ENCODE peak calls at places on chromosome 14, in seven cellular contexts. R is CD4-positive, alpha-beta T cell; Q is stomach; U is heart left ventricle; P is H1; D is cardiac muscle cell; I is right cardiac atrium. E is an unnamed sample.

GRCh38 chr14:102527255-102528232 is 18.0 kb upstream of the ANKRD9 start:
- DNase-seq in R (no peak), I (no peak), P (no peak), U (no peak), Q (peak), D (no peak), E (peak)

GRCh38 chr14:37093364-37093763 is 79.0 kb downstream of the SLC25A21 start:
- DNase-seq in Q (no peak), U (no peak), P (no peak), I (no peak), R (no peak), D (no peak), E (no peak)

GRCh38 chr14:100824946-100825690 is 800 bp upstream of the MEG3 start:
- DNase-seq in Q (no peak), U (no peak), R (no peak), I (no peak), P (no peak), D (peak), E (no peak)

GRCh38 chr14:100692859-100693558 is 33.7 kb upstream of the DLK1 start:
- DNase-seq in I (peak), P (no peak), R (no peak), D (peak), U (no peak), Q (no peak), E (peak)

GRCh38 chr14:90454041-90455000 is 57.5 kb downstream of the CALM1 start:
- DNase-seq in D (peak), Q (peak), P (peak), U (peak), I (peak), R (no peak), E (peak)

GRCh38 chr14:101364503-101365328 is 196.6 kb upstream of the DIO3 start:
- DNase-seq in R (no peak), Q (no peak), I (no peak), U (no peak), D (no peak), P (no peak), E (no peak)

GRCh38 chr14:49173765-49174373 is 412.3 kb downstream of the RPS29 start:
- DNase-seq in I (no peak), Q (peak), D (peak), R (no peak), P (peak), U (no peak), E (peak)

GRCh38 chr14:81166126-81166525 is 54.6 kb downstream of the GTF2A1 start:
- DNase-seq in R (no peak), U (no peak), P (no peak), Q (no peak), I (no peak), D (no peak), E (no peak)

GRCh38 chr14:101354726-101355125 is 206.6 kb upstream of the DIO3 start:
- DNase-seq in D (no peak), R (no peak), U (no peak), Q (peak), I (no peak), P (no peak), E (no peak)

GRCh38 chr14:81323621-81324400 is 76.3 kb downstream of the STON2 start:
- DNase-seq in P (peak), Q (peak), R (no peak), I (no peak), U (no peak), D (no peak), E (peak)

GRCh38 chr14:43475762-43476161 is 1031.3 kb downstream of the FSCB start:
- DNase-seq in I (no peak), U (no peak), Q (no peak), R (no peak), D (no peak), P (no peak), E (no peak)

GRCh38 chr14:105351410-105351809 is 36.9 kb downstream of the PACS2 start:
- DNase-seq in P (no peak), R (no peak), D (no peak), I (no peak), U (no peak), Q (no peak), E (no peak)

GRCh38 chr14:80055912-80056801 is 155.1 kb downstream of the DIO2 start:
- DNase-seq in D (peak), U (no peak), I (peak), P (peak), Q (peak), R (no peak), E (no peak)

GRCh38 chr14:104552738-104553125 is 26.8 kb upstream of the C14orf180 start:
- DNase-seq in D (no peak), P (no peak), I (no peak), R (no peak), U (no peak), Q (no peak), E (peak)

GRCh38 chr14:60204104-60204842 is 39.1 kb upstream of the DHRS7 start:
- DNase-seq in R (no peak), Q (no peak), I (no peak), D (no peak), P (no peak), U (no peak), E (no peak)

DNA sequence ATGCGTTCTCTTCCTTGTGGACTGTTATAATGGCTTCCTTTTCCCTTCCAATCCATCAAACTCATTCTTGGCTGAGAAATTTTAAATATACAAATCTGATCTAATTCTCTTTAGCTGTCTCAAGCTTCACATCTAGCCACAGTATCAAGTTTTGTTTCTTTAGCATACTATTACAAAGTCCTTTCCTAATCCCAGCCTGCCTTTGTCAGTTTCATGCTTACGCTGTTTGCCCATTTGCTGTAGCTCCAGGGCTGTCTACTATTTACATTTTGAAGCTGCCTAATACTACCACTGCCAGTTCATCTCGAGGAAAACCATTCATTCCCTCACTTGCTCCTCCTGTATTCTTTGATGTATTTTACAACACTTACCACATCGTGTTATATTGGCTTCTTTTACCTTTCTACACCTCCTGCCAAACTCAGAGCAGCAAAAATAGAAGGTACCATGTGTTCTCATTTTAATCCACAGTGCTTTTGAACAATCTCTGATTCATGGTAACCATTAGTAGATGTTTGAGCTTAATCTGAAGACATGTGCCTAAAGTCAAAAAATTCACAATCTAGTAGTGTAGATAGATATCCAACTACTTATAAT is 42.9 kb downstream of the ARID4A start:
- DNase-seq in I (no peak), R (no peak), P (no peak), D (no peak), Q (no peak), U (no peak), E (no peak)
- H3K27ac ChIP-seq in I (no peak), R (no peak), P (no peak), D (no peak), Q (no peak), U (no peak), E (no peak)

GRCh38 chr14:24307575-24308341 is at the start of gene CIDEB:
- DNase-seq in R (peak), Q (peak), P (peak), D (peak), I (peak), U (peak), E (peak)
- H3K27ac ChIP-seq in R (no peak), Q (peak), P (no peak), D (no peak), I (no peak), U (no peak), E (peak)

GRCh38 chr14:94051115-94051514 is 25.0 kb downstream of the OTUB2 start:
- DNase-seq in I (no peak), R (no peak), D (peak), U (peak), Q (peak), P (no peak), E (no peak)
- H3K27ac ChIP-seq in I (peak), R (no peak), D (peak), U (no peak), Q (no peak), P (no peak), E (no peak)

GRCh38 chr14:89249972-89250371 is 167.1 kb downstream of the FOXN3 start:
- DNase-seq in D (no peak), U (no peak), Q (no peak), R (no peak), P (no peak), I (no peak), E (no peak)

GRCh38 chr14:89251066-89251465 is 166.0 kb downstream of the FOXN3 start:
- DNase-seq in U (no peak), I (no peak), Q (no peak), P (no peak), R (no peak), D (peak), E (no peak)

GRCh38 chr14:89247457-89248122 is 169.4 kb downstream of the FOXN3 start:
- DNase-seq in D (no peak), R (no peak), Q (no peak), I (no peak), U (no peak), P (no peak), E (no peak)

GRCh38 chr14:89248430-89249295 is 168.4 kb downstream of the FOXN3 start:
- DNase-seq in Q (no peak), U (no peak), P (no peak), R (no peak), I (no peak), D (no peak), E (no peak)

DNA sequence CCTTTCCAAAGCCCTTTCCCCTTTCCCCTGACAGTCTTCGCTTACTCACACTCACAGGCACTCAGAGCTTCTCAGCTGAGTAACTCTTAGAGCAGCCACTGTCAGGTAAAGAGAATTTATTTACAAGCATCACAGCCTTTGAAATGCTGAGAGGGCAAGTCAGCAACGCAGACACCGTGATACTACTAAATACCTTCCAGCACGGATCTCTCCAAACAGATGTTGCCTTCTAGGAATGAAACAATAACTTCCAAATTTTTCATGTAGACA is 167.8 kb downstream of the FOXN3 start:
- DNase-seq in I (no peak), R (no peak), U (no peak), Q (no peak), D (no peak), P (no peak), E (no peak)
- H3K27ac ChIP-seq in I (no peak), R (no peak), U (no peak), Q (no peak), D (peak), P (no peak), E (no peak)

GRCh38 chr14:96145116-96145864 is 59.3 kb upstream of the BDKRB2 start:
- DNase-seq in R (no peak), I (no peak), P (peak), U (no peak), Q (no peak), D (peak), E (no peak)
- H3K27ac ChIP-seq in R (no peak), I (no peak), P (no peak), U (no peak), Q (no peak), D (no peak), E (peak)

DNA sequence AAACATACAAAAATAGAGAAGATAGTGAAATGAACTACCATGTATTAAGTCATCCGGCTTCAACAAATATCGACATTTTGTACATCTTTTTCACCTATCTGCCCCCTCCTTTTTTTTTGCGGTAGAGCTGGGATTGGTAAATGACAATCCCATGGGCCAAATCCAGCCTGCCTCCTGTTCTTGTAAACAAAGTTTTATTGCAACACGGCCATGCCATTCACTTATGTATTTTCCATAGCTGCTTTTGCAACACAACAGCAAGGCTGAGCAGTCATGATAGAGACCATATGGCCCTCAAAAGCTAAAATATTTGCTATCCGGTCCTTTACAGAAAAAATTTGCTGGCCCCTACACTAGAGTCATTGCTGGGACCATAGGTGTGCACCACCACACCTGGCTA is 58.1 kb upstream of the PLEKHG3 start:
- DNase-seq in U (no peak), P (no peak), Q (no peak), I (no peak), D (peak), R (no peak), E (no peak)
- H3K27ac ChIP-seq in U (peak), P (peak), Q (no peak), I (no peak), D (peak), R (no peak), E (no peak)

GRCh38 chr14:68143341-68143807 is 323.8 kb downstream of the RAD51B start:
- DNase-seq in Q (peak), P (no peak), I (peak), D (peak), R (no peak), U (peak), E (no peak)
- H3K27ac ChIP-seq in Q (peak), P (no peak), I (peak), D (no peak), R (no peak), U (peak), E (peak)

GRCh38 chr14:21023817-21024667 is 819 bp downstream of the NDRG2 start:
- DNase-seq in U (peak), Q (peak), I (peak), D (no peak), R (no peak), P (no peak), E (no peak)

GRCh38 chr14:21024668-21025373 is at the start of gene NDRG2:
- DNase-seq in P (peak), I (peak), U (peak), R (peak), Q (peak), D (peak), E (peak)

GRCh38 chr14:21026988-21027315 is 2.1 kb upstream of the NDRG2 start:
- DNase-seq in U (peak), Q (no peak), R (no peak), I (peak), P (no peak), D (peak), E (no peak)

GRCh38 chr14:21026251-21026987 is 1.6 kb upstream of the NDRG2 start:
- DNase-seq in D (no peak), U (peak), Q (no peak), P (no peak), R (no peak), I (peak), E (no peak)

GRCh38 chr14:21025374-21026151 is 702 bp upstream of the NDRG2 start:
- DNase-seq in Q (peak), P (peak), D (peak), R (no peak), U (peak), I (peak), E (no peak)
- H3K27ac ChIP-seq in Q (peak), P (peak), D (peak), R (no peak), U (peak), I (peak), E (peak)

GRCh38 chr14:45145214-45145613 is 9.5 kb downstream of the FANCM start:
- DNase-seq in P (no peak), D (no peak), U (no peak), R (no peak), Q (no peak), I (no peak), E (no peak)
- H3K27ac ChIP-seq in P (no peak), D (no peak), U (no peak), R (no peak), Q (no peak), I (no peak), E (no peak)